ENCODE peak calls at places on chromosome 2, in six cellular contexts. D, B, T, I, Y and Q are unnamed samples.

GRCh38 chr2:167264380-167264779 is 376.1 kb downstream of the XIRP2 start:
- DNase-seq in D (peak), B (no peak), T (peak), I (no peak), Y (no peak), Q (no peak)

GRCh38 chr2:65351234-65351947 is 81.0 kb downstream of the SPRED2 start:
- DNase-seq in D (no peak), B (peak), T (peak), I (no peak), Y (no peak), Q (no peak)

GRCh38 chr2:207782238-207783030 is 12.7 kb upstream of the FZD5 start:
- DNase-seq in D (no peak), B (no peak), T (no peak), I (no peak), Y (no peak), Q (no peak)

GRCh38 chr2:177385151-177385550 is 7.4 kb upstream of the AGPS start:
- DNase-seq in D (no peak), B (no peak), T (no peak), I (no peak), Y (no peak), Q (no peak)

GRCh38 chr2:74471332-74472065 is 981 bp downstream of the MRPL53 start:
- DNase-seq in D (no peak), B (no peak), T (no peak), I (no peak), Y (no peak), Q (no peak)

GRCh38 chr2:237682901-237683670 is 55.7 kb downstream of the LRRFIP1 start:
- DNase-seq in D (no peak), B (no peak), T (no peak), I (no peak), Y (peak), Q (no peak)

GRCh38 chr2:14781148-14781547 is 148.6 kb downstream of the LRATD1 start:
- DNase-seq in D (no peak), B (no peak), T (no peak), I (no peak), Y (peak), Q (no peak)

GRCh38 chr2:113025751-113026150 is 20.5 kb downstream of the IL36A start:
- DNase-seq in D (no peak), B (no peak), T (no peak), I (no peak), Y (no peak), Q (no peak)

GRCh38 chr2:216560695-216561370 is 62.2 kb downstream of the RPL37A start:
- DNase-seq in D (no peak), B (peak), T (no peak), I (no peak), Y (peak), Q (no peak)

GRCh38 chr2:196233033-196233807 is 61.8 kb upstream of the STK17B start:
- DNase-seq in D (no peak), B (peak), T (peak), I (no peak), Y (peak), Q (no peak)

GRCh38 chr2:112725545-112726457 is 5.0 kb downstream of the NT5DC4 start:
- DNase-seq in D (peak), B (no peak), T (no peak), I (no peak), Y (no peak), Q (no peak)

GRCh38 chr2:157932480-157933205 is 56.5 kb upstream of the ACVR1 start:
- DNase-seq in D (peak), B (no peak), T (no peak), I (peak), Y (no peak), Q (peak)

GRCh38 chr2:104584393-104584792 is 269.5 kb upstream of the POU3F3 start:
- DNase-seq in D (peak), B (no peak), T (no peak), I (peak), Y (no peak), Q (no peak)

GRCh38 chr2:11658623-11659475 is 11.1 kb downstream of the NTSR2 start:
- DNase-seq in D (no peak), B (no peak), T (no peak), I (no peak), Y (no peak), Q (no peak)

GRCh38 chr2:69027060-69027459 is 14.1 kb downstream of the ANTXR1 start:
- DNase-seq in D (no peak), B (no peak), T (no peak), I (no peak), Y (no peak), Q (no peak)

GRCh38 chr2:67829470-67829869 is 233.3 kb downstream of the C1D start:
- DNase-seq in D (no peak), B (no peak), T (no peak), I (no peak), Y (no peak), Q (no peak)

GRCh38 chr2:222433381-222434173 is 9.2 kb downstream of the SGPP2 start:
- DNase-seq in D (peak), B (no peak), T (no peak), I (no peak), Y (no peak), Q (peak)

GRCh38 chr2:215460682-215461081 is 24.8 kb upstream of the FN1 start:
- DNase-seq in D (no peak), B (peak), T (peak), I (no peak), Y (peak), Q (no peak)

GRCh38 chr2:109210431-109211200 is 81.6 kb downstream of the SH3RF3 start:
- DNase-seq in D (no peak), B (peak), T (no peak), I (no peak), Y (no peak), Q (no peak)

GRCh38 chr2:222946700-222947278 is 86.0 kb downstream of the ACSL3 start:
- DNase-seq in D (no peak), B (peak), T (no peak), I (no peak), Y (no peak), Q (no peak)

GRCh38 chr2:237164474-237165047 is 78.9 kb downstream of the COPS8 start:
- DNase-seq in D (no peak), B (no peak), T (no peak), I (no peak), Y (no peak), Q (no peak)

GRCh38 chr2:187438459-187438858 is 9.6 kb downstream of the CALCRL start:
- DNase-seq in D (no peak), B (no peak), T (no peak), I (no peak), Y (no peak), Q (no peak)

GRCh38 chr2:234422242-234422641 is 74.6 kb downstream of the ARL4C start:
- DNase-seq in D (no peak), B (peak), T (peak), I (no peak), Y (peak), Q (no peak)

DNA sequence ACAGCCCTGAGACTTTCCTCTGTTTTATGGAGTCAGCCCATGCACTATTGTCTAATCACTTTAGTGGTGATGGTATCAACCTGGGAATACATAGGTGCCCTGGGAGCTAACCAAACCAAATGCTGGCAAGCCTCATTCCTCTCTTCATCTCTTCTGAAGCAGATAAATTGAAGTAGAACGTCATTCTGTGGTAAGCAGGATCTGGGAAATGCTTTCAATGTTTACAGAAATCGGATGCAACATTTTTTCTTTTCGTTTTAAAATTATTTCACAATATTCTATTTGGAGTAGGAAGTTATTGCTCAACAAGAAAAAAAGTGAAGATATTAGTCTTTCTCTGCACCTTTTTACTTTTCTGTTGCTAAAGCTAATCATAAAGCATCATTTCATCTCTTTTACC is 114.2 kb downstream of the RBMS1 start:
- DNase-seq in D (no peak), B (peak), T (peak), I (no peak), Y (peak), Q (no peak)
- H3K14ac ChIP-seq in D (no peak), B (no peak), T (no peak), I (no peak), Y (no peak), Q (no peak)

GRCh38 chr2:22942441-22942840 is 442.5 kb upstream of the KLHL29 start:
- DNase-seq in D (no peak), B (no peak), T (no peak), I (no peak), Y (no peak), Q (no peak)
- H3K14ac ChIP-seq in D (no peak), B (no peak), T (no peak), I (no peak), Y (no peak), Q (no peak)

GRCh38 chr2:224309216-224309615 is 92.7 kb downstream of the FAM124B start:
- DNase-seq in D (no peak), B (no peak), T (peak), I (no peak), Y (no peak), Q (no peak)

GRCh38 chr2:224311226-224311625 is 90.7 kb downstream of the FAM124B start:
- DNase-seq in D (no peak), B (no peak), T (peak), I (no peak), Y (no peak), Q (no peak)

GRCh38 chr2:224302952-224303351 is 99.0 kb downstream of the FAM124B start:
- DNase-seq in D (no peak), B (no peak), T (no peak), I (no peak), Y (no peak), Q (no peak)

GRCh38 chr2:224312741-224313140 is 89.2 kb downstream of the FAM124B start:
- DNase-seq in D (no peak), B (no peak), T (no peak), I (no peak), Y (peak), Q (no peak)

DNA sequence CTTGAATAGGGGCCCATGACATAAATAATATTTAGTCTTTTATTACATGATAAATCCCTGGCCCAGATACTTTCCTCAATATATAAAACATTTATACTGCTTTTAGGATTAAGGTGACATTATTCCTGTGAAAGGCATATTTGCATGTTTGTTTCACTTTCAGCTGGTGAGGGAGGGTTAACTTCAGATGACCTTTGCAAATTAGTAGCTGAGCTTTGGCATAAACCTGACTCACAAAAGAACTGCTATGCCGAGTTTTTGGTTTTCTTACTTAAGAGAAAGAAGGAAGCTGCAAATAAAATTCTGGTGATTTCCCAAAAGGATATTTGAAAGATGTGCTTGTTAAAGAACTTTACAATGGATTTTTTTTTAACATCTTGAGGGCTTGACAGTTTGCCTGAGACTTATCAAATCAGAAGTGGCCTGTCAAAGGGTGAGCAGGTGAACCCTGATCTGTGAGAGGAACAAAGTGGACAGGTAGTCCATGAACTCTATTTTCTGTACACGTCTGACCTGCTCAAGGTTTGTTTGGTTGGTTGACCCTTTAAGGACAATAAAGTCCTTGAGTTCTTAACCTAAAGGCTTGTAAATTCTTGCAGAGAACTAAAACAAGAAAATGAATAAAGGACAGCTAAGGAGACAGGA is 93.5 kb downstream of the FAM124B start:
- DNase-seq in D (no peak), B (no peak), T (peak), I (no peak), Y (no peak), Q (no peak)
- H3K14ac ChIP-seq in D (no peak), B (no peak), T (no peak), I (no peak), Y (no peak), Q (no peak)

DNA sequence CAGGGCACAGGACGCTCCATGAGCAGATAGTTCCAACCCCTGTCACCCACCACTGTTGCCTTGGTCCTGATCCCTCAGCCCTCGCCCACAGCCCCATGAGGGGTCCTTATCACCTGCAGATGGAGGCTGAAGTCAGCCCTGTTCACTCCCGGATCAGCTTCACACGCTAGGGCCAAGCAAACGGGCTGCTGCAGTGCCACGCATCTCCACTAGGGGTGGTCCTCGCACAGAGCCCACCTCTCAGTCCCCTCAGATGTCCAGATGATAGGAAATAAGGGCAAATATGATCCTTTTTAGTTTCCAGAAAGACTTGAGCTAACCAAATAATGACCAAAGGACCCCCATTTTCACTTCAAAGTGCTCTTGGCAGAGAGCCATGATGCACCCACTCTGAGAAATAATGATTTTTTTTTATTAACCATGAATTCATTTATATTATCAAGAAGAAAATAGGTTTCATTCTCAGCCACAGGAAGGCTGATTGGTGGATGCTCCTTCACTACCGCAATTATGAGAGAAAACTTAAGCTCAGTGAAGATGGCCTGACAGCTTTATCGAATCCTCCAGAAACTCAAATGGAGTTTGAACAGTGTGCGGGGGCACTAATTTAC is 71.9 kb upstream of the KLHL29 start:
- DNase-seq in D (peak), B (no peak), T (peak), I (peak), Y (peak), Q (peak)
- H3K14ac ChIP-seq in D (no peak), B (no peak), T (no peak), I (no peak), Y (no peak), Q (no peak)